ENCODE peak calls at places on chromosomes 2 and 18, in ten cellular contexts. A, T, L, H, I, M, B, X, O and J are unnamed samples.

GRCh38 chr2:219171231-219171651 is 1.4 kb upstream of the SLC23A3 start:
- DNase-seq in A (peak; percentile 58), T (no peak), L (no peak), H (peak; percentile 40), I (peak; percentile 76), M (peak; percentile 31), B (peak; percentile 42), X (peak; percentile 86), O (peak; percentile 82), J (peak; percentile 73)

GRCh38 chr2:196131384-196131861 is 40.0 kb downstream of the STK17B start:
- DNase-seq in A (peak; percentile 66), T (no peak), L (no peak), H (peak; percentile 26), I (peak; percentile 18), M (no peak), B (peak; percentile 26), X (peak; percentile 44), O (no peak), J (no peak)

GRCh38 chr2:68031546-68032160 is 31.2 kb downstream of the C1D start:
- DNase-seq in A (peak; percentile 57), T (no peak), L (no peak), H (no peak), I (peak; percentile 79), M (no peak), B (no peak), X (peak; percentile 70), O (no peak), J (no peak)

GRCh38 chr2:227653419-227653818 is 13.2 kb upstream of the SCYGR5 start:
- DNase-seq in A (peak; percentile 93), T (no peak), L (no peak), H (no peak), I (no peak), M (no peak), B (no peak), X (peak; percentile 27), O (no peak), J (no peak)

GRCh38 chr2:239902749-239903201 is 122.4 kb downstream of the NDUFA10 start:
- DNase-seq in A (no peak), T (no peak), L (no peak), H (no peak), I (no peak), M (no peak), B (no peak), X (no peak), O (no peak), J (no peak)

GRCh38 chr2:48221846-48222516 is 308.0 kb upstream of the STON1 start:
- DNase-seq in A (peak; percentile 68), T (no peak), L (no peak), H (no peak), I (peak; percentile 48), M (no peak), B (no peak), X (no peak), O (no peak), J (no peak)

GRCh38 chr2:25749676-25750075 is 76.3 kb upstream of the DTNB start:
- DNase-seq in A (no peak), T (no peak), L (no peak), H (no peak), I (no peak), M (no peak), B (no peak), X (no peak), O (no peak), J (no peak)

GRCh38 chr2:151757861-151758260 is 23.6 kb upstream of the NEB start:
- DNase-seq in A (no peak), T (no peak), L (no peak), H (no peak), I (peak; percentile 65), M (no peak), B (peak; percentile 66), X (no peak), O (no peak), J (no peak)

GRCh38 chr2:29222381-29223179 is 107.4 kb downstream of the CLIP4 start:
- DNase-seq in A (no peak), T (no peak), L (peak; percentile 49), H (no peak), I (no peak), M (no peak), B (no peak), X (no peak), O (peak; percentile 11), J (no peak)

GRCh38 chr2:158953926-158954763 is 14.3 kb upstream of the TANC1 start:
- DNase-seq in A (peak; percentile 87), T (no peak), L (peak; percentile 61), H (peak; percentile 77), I (peak; percentile 91), M (peak; percentile 83), B (peak; percentile 87), X (peak; percentile 89), O (peak; percentile 22), J (peak; percentile 87)

GRCh38 chr2:22221006-22221405 is 1097.2 kb downstream of the TDRD15 start:
- DNase-seq in A (no peak), T (no peak), L (no peak), H (no peak), I (no peak), M (no peak), B (no peak), X (peak; percentile 4), O (no peak), J (no peak)

GRCh38 chr2:22213237-22213636 is 1089.5 kb downstream of the TDRD15 start:
- DNase-seq in A (no peak), T (no peak), L (no peak), H (no peak), I (no peak), M (no peak), B (no peak), X (no peak), O (no peak), J (no peak)

GRCh38 chr2:22209545-22209944 is 1085.8 kb downstream of the TDRD15 start:
- DNase-seq in A (no peak), T (no peak), L (no peak), H (no peak), I (no peak), M (no peak), B (no peak), X (no peak), O (no peak), J (no peak)

DNA sequence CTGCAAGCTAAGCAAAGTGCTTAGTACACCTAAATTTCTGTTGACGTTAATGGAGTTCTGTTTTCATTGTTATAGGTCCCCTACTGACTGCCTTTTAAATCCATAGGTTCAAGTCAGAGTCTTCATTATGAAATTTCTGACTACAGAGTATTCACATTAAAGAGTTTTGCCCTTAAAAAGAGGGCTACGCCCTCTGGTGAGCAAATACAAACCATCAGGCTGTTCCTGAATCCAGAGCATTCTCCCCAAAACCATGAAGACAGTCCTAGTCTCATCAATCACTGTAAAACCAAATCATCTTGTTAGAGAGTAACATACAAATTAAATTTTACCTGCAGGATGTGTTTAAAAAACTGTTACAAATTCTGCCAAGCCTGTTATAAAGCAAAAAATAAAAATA is 1091.7 kb downstream of the TDRD15 start:
- DNase-seq in A (no peak), T (no peak), L (no peak), H (no peak), I (no peak), M (no peak), B (no peak), X (no peak), O (no peak), J (no peak)
- TF ChIP-seq CTCF in A (no peak), T (no peak), L (no peak), H (no peak), I (no peak), M (no peak), B (no peak), X (peak; percentile 2), O (no peak), J (no peak)

DNA sequence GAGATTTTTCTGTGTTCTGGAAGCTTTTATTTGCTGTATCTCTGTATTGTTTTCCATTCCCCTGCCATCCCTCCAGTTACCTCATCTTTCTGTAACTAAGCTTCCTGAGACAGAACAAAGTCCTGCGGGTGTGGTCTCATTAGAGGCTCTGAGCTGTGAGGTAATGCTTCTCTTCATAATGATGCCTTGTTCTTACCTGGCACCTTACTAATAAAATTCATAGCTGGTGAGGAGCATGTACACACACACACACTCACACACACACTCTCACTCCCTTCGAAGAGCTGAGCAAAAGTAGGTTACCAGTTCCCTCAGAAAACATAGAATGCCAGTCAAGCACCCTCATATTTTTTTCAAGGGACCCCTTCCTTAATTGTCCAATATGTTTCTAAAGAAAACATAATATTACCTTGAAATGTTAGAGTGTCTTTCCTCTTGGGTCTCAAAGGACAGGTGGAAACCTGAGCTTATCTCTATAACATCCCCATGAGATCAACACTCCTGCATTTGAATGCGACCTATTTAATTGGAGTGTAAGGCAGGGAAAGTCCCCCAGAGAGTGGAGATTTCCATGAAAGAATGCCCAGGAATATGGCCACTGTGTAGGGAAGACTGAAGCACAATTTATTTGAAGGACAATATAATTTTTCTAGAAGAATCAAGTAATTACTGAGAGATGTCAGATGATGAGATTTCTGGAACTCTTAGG is 161.6 kb upstream of the NCK2 start:
- DNase-seq in A (no peak), T (no peak), L (no peak), H (no peak), I (no peak), M (peak; percentile 26), B (no peak), X (no peak), O (no peak), J (no peak)
- TF ChIP-seq POLR2A in A (no peak), T (no peak), L (no peak), H (no peak), I (no peak), M (peak; percentile 49), B (no peak), X (no peak), O (no peak), J (no peak)

GRCh38 chr18:79575891-79576685 is 103.5 kb upstream of the CTDP1 start:
- DNase-seq in A (no peak), T (no peak), L (peak; percentile 67), H (peak; percentile 86), I (no peak), M (peak; percentile 74), B (peak; percentile 75), X (peak; percentile 84), O (no peak), J (peak; percentile 67)
- H3K27ac ChIP-seq in A (no peak overlapping the region), T (no peak overlapping the region), L (peak overlapping the region; percentile 81), H (peak overlapping the region; percentile 87), I (no peak overlapping the region), M (peak overlapping the region; percentile 85), B (peak overlapping the region; percentile 69), X (no peak overlapping the region), O (peak overlapping the region; percentile 47), J (peak overlapping the region; percentile 77)

GRCh38 chr2:166610180-166610919 is 116.3 kb upstream of the SCN7A start:
- DNase-seq in A (no peak), T (no peak), L (no peak), H (peak; percentile 55), I (peak; percentile 14), M (no peak), B (no peak), X (no peak), O (no peak), J (no peak)

GRCh38 chr2:166612214-166612613 is 118.2 kb upstream of the SCN7A start:
- DNase-seq in A (no peak), T (no peak), L (no peak), H (no peak), I (no peak), M (no peak), B (no peak), X (no peak), O (no peak), J (no peak)

GRCh38 chr2:166614027-166614426 is 120.0 kb upstream of the SCN7A start:
- DNase-seq in A (no peak), T (no peak), L (no peak), H (no peak), I (no peak), M (no peak), B (no peak), X (no peak), O (no peak), J (no peak)

GRCh38 chr2:166613226-166613625 is 119.2 kb upstream of the SCN7A start:
- DNase-seq in A (no peak), T (no peak), L (no peak), H (no peak), I (no peak), M (no peak), B (no peak), X (no peak), O (no peak), J (no peak)

GRCh38 chr2:166609183-166609959 is 115.3 kb upstream of the SCN7A start:
- DNase-seq in A (no peak), T (no peak), L (no peak), H (no peak), I (no peak), M (no peak), B (no peak), X (no peak), O (no peak), J (no peak)
- TF ChIP-seq CTCF in A (no peak), T (no peak), L (no peak), H (no peak), I (no peak), M (no peak), B (no peak), X (no peak), O (no peak), J (no peak)